ENCODE peak calls at places on chromosomes 5 and 9, in nine cellular contexts. C is stomach, I is sigmoid colon, L is Panc1, N is cardiac muscle cell, A is K562, S is colonic mucosa, K is mucosa of descending colon, G is esophagus squamous epithelium. P is an unnamed sample.

GRCh38 chr5:59766394-59766793 is 127.1 kb downstream of the PDE4D start:
- DNase-seq in C (peak; percentile 79), I (peak; percentile 85), L (no peak), N (peak; percentile 57), A (no peak), S (peak; percentile 37), K (peak; percentile 15), G (no peak), P (peak; percentile 68)

GRCh38 chr9:76451234-76451633 is 7.7 kb upstream of the GCNT1 start:
- DNase-seq in C (no peak), I (no peak), L (no peak), N (peak; percentile 83), A (no peak), S (no peak), K (no peak), G (no peak), P (no peak)

GRCh38 chr9:105341784-105342183 is 97.3 kb downstream of the SLC44A1 start:
- DNase-seq in C (no peak), I (no peak), L (no peak), N (peak; percentile 51), A (no peak), S (no peak), K (no peak), G (no peak), P (no peak)

GRCh38 chr9:131739988-131740648 is at the start of gene RAPGEF1:
- DNase-seq in C (peak; percentile 78), I (peak; percentile 84), L (no peak), N (peak; percentile 59), A (peak; percentile 86), S (peak; percentile 71), K (peak; percentile 73), G (no peak), P (no peak)

GRCh38 chr5:56772767-56773166 is 42.6 kb upstream of the MAP3K1 start:
- DNase-seq in C (no peak), I (no peak), L (no peak), N (no peak), A (no peak), S (no peak), K (no peak), G (no peak), P (no peak)

GRCh38 chr9:70502690-70503089 is 88.2 kb upstream of the KLF9 start:
- DNase-seq in C (no peak), I (no peak), L (no peak), N (no peak), A (no peak), S (no peak), K (no peak), G (no peak), P (no peak)

GRCh38 chr9:112520069-112520468 is 33.4 kb downstream of the KIAA1958 start:
- DNase-seq in C (no peak), I (no peak), L (no peak), N (no peak), A (no peak), S (no peak), K (no peak), G (no peak), P (no peak)

GRCh38 chr9:82106536-82106935 is 118.0 kb downstream of the SPATA31D1 start:
- DNase-seq in C (no peak), I (no peak), L (no peak), N (no peak), A (no peak), S (no peak), K (no peak), G (no peak), P (no peak)

DNA sequence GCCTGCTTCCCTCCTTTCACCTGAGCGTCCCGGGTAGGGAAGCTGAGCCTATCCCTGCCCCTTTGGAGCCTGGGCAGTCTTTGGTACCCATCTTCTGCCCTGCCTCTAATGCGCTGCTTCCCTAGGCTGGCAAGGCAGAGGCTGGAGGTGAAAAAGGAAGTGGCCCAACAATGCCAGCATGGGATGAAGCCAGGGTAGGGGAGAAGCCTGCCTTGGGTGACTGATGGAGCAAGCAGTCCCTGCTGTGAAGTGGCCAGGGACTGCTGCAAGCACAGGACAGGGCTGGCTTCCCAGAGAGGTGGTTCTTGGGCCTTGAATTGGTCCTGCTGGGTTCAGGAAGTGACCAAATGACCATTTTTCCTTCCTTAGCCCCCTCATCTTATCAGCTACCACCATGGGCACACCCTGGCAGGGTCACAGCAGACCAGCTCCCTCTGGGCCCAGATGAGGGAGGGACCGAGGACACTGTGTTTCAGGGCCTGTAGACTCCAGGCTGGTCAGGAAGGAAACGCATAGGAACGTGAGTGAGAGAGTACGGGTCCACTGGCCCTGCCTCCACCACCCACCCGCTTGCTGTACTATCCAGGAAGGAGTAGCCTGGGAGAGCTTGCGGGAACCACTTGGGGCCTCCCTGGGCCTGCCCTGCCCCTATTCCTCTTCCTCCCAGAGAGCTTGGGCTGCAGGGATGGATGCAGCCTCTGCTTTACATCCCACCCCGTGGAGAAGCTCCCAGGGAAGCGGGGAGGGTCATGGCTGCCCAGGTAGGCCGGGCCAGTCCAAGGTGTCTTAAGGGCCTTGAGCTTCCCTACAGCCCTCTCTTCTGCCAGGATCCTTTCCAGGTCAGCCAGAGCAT is 102.6 kb downstream of the DAB2IP start:
- DNase-seq in C (no peak), I (no peak), L (no peak), N (no peak), A (no peak), S (no peak), K (no peak), G (no peak), P (no peak)
- H3K4me1 ChIP-seq in C (peaks cover 74% of the 10 kb centered on the region), I (no peaks in the 10 kb centered on the region), L (peaks cover 14% of the 10 kb centered on the region), N (peaks cover 6% of the 10 kb centered on the region), A (no peaks in the 10 kb centered on the region), S (no peaks in the 10 kb centered on the region), K (no peaks in the 10 kb centered on the region), G (peaks cover 42% of the 10 kb centered on the region), P (peaks cover 5% of the 10 kb centered on the region)

GRCh38 chr9:126528111-126528510 is 85.6 kb upstream of the LMX1B start:
- DNase-seq in C (no peak), I (no peak), L (no peak), N (no peak), A (no peak), S (no peak), K (no peak), G (no peak), P (no peak)

GRCh38 chr9:126528967-126529366 is 84.8 kb upstream of the LMX1B start:
- DNase-seq in C (no peak), I (no peak), L (no peak), N (no peak), A (no peak), S (no peak), K (no peak), G (no peak), P (no peak)

GRCh38 chr9:126526218-126527108 is 87.3 kb upstream of the LMX1B start:
- DNase-seq in C (no peak), I (peak; percentile 40), L (no peak), N (no peak), A (no peak), S (no peak), K (no peak), G (no peak), P (no peak)

GRCh38 chr9:126524353-126525077 is 89.2 kb upstream of the LMX1B start:
- DNase-seq in C (no peak), I (peak; percentile 41), L (no peak), N (no peak), A (no peak), S (no peak), K (no peak), G (no peak), P (no peak)

GRCh38 chr9:126527109-126527825 is 86.5 kb upstream of the LMX1B start:
- DNase-seq in C (no peak), I (peak; percentile 47), L (no peak), N (no peak), A (no peak), S (no peak), K (no peak), G (no peak), P (no peak)
- H3K4me1 ChIP-seq in C (no peaks in the 10 kb centered on the region), I (no peaks in the 10 kb centered on the region), L (no peaks in the 10 kb centered on the region), N (peaks cover 5% of the 10 kb centered on the region), A (no peaks in the 10 kb centered on the region), S (no peaks in the 10 kb centered on the region), K (peaks cover 2% of the 10 kb centered on the region), G (no peaks in the 10 kb centered on the region), P (no peaks in the 10 kb centered on the region)

GRCh38 chr9:12859704-12860251 is 85.0 kb downstream of the LURAP1L start:
- DNase-seq in C (no peak), I (no peak), L (peak; percentile 35), N (peak; percentile 83), A (no peak), S (peak; percentile 60), K (no peak), G (no peak), P (peak; percentile 12)

GRCh38 chr9:12855066-12855465 is 80.2 kb downstream of the LURAP1L start:
- DNase-seq in C (no peak), I (no peak), L (no peak), N (no peak), A (no peak), S (no peak), K (no peak), G (no peak), P (no peak)

GRCh38 chr9:12854218-12854617 is 79.4 kb downstream of the LURAP1L start:
- DNase-seq in C (no peak), I (no peak), L (no peak), N (no peak), A (no peak), S (no peak), K (no peak), G (no peak), P (no peak)

GRCh38 chr9:12853021-12853420 is 78.2 kb downstream of the LURAP1L start:
- DNase-seq in C (no peak), I (no peak), L (no peak), N (no peak), A (no peak), S (no peak), K (no peak), G (no peak), P (no peak)

DNA sequence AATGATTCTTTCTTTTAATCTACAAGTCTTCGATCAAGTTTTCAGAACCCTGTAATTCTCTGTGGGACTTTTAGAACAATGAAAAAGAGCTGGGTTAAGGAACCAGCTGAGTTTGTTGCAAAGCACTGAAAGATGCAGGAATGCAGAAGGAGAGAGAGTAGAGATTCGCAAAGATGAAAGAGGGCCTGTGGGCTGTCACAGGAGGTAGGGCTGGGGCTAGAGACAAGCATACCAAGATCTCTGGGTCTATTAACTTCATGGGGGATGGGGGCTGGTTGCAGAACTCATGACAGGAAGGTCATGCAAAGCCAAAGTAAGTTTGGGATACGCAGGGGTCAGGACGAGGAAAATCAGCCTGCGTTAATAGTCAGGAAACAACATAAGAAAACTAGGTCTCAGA is 81.8 kb downstream of the LURAP1L start:
- DNase-seq in C (no peak), I (no peak), L (no peak), N (no peak), A (no peak), S (no peak), K (no peak), G (no peak), P (no peak)
- H3K4me1 ChIP-seq in C (no peaks in the 10 kb centered on the region), I (no peaks in the 10 kb centered on the region), L (no peaks in the 10 kb centered on the region), N (no peaks in the 10 kb centered on the region), A (no peaks in the 10 kb centered on the region), S (no peaks in the 10 kb centered on the region), K (peaks cover 4% of the 10 kb centered on the region), G (no peaks in the 10 kb centered on the region), P (no peaks in the 10 kb centered on the region)

GRCh38 chr5:10762178-10762775 is 1.2 kb upstream of the DAP start:
- DNase-seq in C (peak; percentile 43), I (peak; percentile 78), L (no peak), N (peak; percentile 36), A (no peak), S (peak; percentile 44), K (peak; percentile 49), G (no peak), P (peak; percentile 72)

GRCh38 chr5:10760976-10761841 is at the start of gene DAP:
- DNase-seq in C (peak; percentile 92), I (peak; percentile 91), L (peak; percentile 28), N (peak; percentile 94), A (peak; percentile 94), S (peak; percentile 85), K (peak; percentile 89), G (peak; percentile 61), P (peak; percentile 74)

GRCh38 chr5:10759111-10759510 is 1.9 kb downstream of the DAP start:
- DNase-seq in C (no peak), I (no peak), L (no peak), N (no peak), A (no peak), S (peak; percentile 67), K (peak; percentile 60), G (no peak), P (no peak)

GRCh38 chr5:10761842-10762165 is 770 bp upstream of the DAP start:
- DNase-seq in C (no peak), I (no peak), L (no peak), N (peak; percentile 55), A (peak; percentile 58), S (no peak), K (no peak), G (no peak), P (no peak)

DNA sequence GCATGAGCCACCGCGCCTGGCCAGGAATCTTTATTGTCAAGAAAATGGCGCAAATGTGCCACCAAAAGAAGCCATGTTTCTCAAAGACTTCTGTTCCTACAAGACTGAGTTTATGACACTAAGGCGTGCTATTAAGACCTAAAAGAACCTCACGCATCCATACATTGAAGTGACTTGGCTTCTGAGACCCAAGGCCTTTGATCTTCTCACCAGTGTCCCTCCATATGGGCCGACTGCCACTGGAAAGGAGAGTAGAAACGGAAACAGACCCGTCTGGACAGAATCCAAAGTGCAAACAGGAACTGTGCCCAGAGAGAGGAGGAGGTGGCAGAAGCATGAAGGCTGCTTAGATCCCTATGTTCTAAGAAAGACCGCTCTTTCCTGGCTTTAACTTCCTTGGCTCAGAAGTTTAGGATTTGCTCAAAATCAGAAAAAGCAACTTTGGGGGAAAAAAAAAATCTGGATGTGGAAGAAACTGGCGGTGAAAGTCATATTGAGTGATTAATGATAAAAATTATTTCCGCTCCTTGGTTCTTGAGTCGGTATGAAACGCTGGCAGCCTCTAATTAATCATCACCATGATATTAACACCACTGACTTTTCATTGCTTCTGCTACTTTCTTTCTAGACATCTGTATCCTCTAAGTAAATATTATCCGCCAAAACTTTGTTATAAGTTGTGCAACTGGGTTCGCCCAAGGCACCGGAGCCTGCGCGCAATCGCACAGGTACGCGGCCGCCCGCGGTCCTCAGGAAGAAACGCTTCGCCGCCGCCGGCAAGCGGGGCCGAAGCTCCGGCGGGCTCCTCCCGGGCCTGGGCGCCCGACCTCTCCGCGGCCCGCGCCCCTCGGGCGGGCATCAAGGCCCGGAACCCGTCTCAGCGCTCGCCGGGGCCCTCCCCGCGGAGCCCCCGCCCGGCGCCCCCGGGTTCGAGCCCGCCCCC is 730 bp downstream of the DAP start:
- DNase-seq in C (peak; percentile 78), I (peak; percentile 71), L (peak; percentile 24), N (peak; percentile 64), A (peak; percentile 46), S (peak; percentile 78), K (peak; percentile 81), G (no peak), P (peak; percentile 64)
- H3K4me1 ChIP-seq in C (peaks cover 43% of the 10 kb centered on the region), I (no peaks in the 10 kb centered on the region), L (peaks cover 7% of the 10 kb centered on the region), N (peaks cover 13% of the 10 kb centered on the region), A (peaks cover 36% of the 10 kb centered on the region), S (peaks cover 6% of the 10 kb centered on the region), K (peaks cover 13% of the 10 kb centered on the region), G (peaks cover 22% of the 10 kb centered on the region), P (peaks cover 6% of the 10 kb centered on the region)